ENCODE peak calls at places on chromosomes 13 and 19, in seven cellular contexts. G is activated CD4-positive, alpha-beta T cell treated with anti-CD3 and anti-CD28 coated beads, Interleukin-2, amount 10 ng/mL, durations not matched to agents 24 days and 14 days; F is caudate nucleus; N is transverse colon; U is GOT3; C is COR-L47; H is T-helper 22 cell. O is an unnamed sample.

GRCh38 chr19:42252365-42253244 is 2.3 kb downstream of the ERF start:
- DNase-seq in G (peak), F (peak), N (no peak), U (no peak), C (no peak), H (no peak), O (peak)

GRCh38 chr13:49869514-49869913 is 66.6 kb downstream of the SPRYD7 start:
- DNase-seq in G (no peak), F (no peak), N (no peak), U (no peak), C (peak), H (no peak), O (no peak)

GRCh38 chr19:7394728-7395359 is 46.1 kb downstream of the ARHGEF18 start:
- DNase-seq in G (peak), F (peak), N (peak), U (peak), C (peak), H (peak), O (peak)

GRCh38 chr13:37288057-37288720 is 182.7 kb upstream of the CSNK1A1L start:
- DNase-seq in G (no peak), F (no peak), N (no peak), U (no peak), C (no peak), H (no peak), O (no peak)

GRCh38 chr19:45764947-45765346 is 4.1 kb downstream of the SIX5 start:
- DNase-seq in G (no peak), F (no peak), N (no peak), U (no peak), C (no peak), H (no peak), O (no peak)

GRCh38 chr19:39864118-39864517 is 17.9 kb upstream of the FBL start:
- DNase-seq in G (no peak), F (no peak), N (no peak), U (no peak), C (no peak), H (no peak), O (no peak)

GRCh38 chr13:74218291-74218690 is 84.1 kb upstream of the KLF12 start:
- DNase-seq in G (no peak), F (no peak), N (no peak), U (no peak), C (no peak), H (no peak), O (no peak)

GRCh38 chr19:58519087-58519354 is 589 bp downstream of the ZBTB45 start:
- DNase-seq in G (peak), F (peak), N (peak), U (peak), C (peak), H (peak), O (peak)

GRCh38 chr13:95535243-95535642 is 17.3 kb upstream of the CLDN10 start:
- DNase-seq in G (no peak), F (no peak), N (no peak), U (no peak), C (no peak), H (no peak), O (no peak)

O was measured in C1 segment of cervical spinal cord.